ENCODE peak calls at places on chromosomes 2 and 18, in five cellular contexts. K, H, I, L and O are unnamed samples.

GRCh38 chr18:58362027-58362575 is 266.8 kb downstream of the ALPK2 start:
- DNase-seq in L (peak), I (no peak), K (no peak), H (no peak), O (peak)

GRCh38 chr2:79512442-79513401 is at the start of gene CTNNA2:
- DNase-seq in H (peak), L (no peak), K (no peak), I (no peak), O (no peak)

GRCh38 chr2:186540971-186541370 is 48.9 kb upstream of the ITGAV start:
- DNase-seq in K (no peak), L (no peak), I (no peak), H (no peak), O (no peak)

GRCh38 chr2:218029366-218030360 is 26.9 kb upstream of the TNS1 start:
- DNase-seq in I (peak), K (no peak), L (peak), H (no peak), O (no peak)

GRCh38 chr18:48412339-48412929 is 3.3 kb upstream of the ZBTB7C start:
- DNase-seq in L (no peak), I (no peak), H (no peak), K (peak), O (no peak)

GRCh38 chr2:216279459-216279858 is 92.8 kb downstream of the MARCHF4 start:
- DNase-seq in L (no peak), K (no peak), H (no peak), I (no peak), O (peak)

GRCh38 chr18:59070181-59070912 is 69.3 kb upstream of the SEC11C start:
- DNase-seq in K (peak), L (peak), H (peak), I (peak), O (peak)

GRCh38 chr2:72689579-72690170 is 136.2 kb downstream of the EXOC6B start:
- DNase-seq in H (no peak), L (no peak), K (no peak), I (no peak), O (no peak)

GRCh38 chr2:162989507-162989906 is 150.9 kb upstream of the KCNH7 start:
- DNase-seq in K (no peak), H (no peak), L (no peak), I (no peak), O (no peak)

GRCh38 chr18:12849548-12849947 is 34.5 kb downstream of the PTPN2 start:
- DNase-seq in H (no peak), L (no peak), K (no peak), I (no peak), O (no peak)

GRCh38 chr2:40315684-40316083 is 136.2 kb downstream of the SLC8A1 start:
- DNase-seq in H (no peak), L (no peak), K (no peak), I (no peak), O (no peak)

GRCh38 chr2:8475349-8476045 is 206.4 kb upstream of the ID2 start:
- DNase-seq in I (no peak), L (peak), K (peak), H (no peak), O (no peak)

GRCh38 chr2:164243315-164243714 is 378.0 kb downstream of the GRB14 start:
- DNase-seq in K (no peak), H (no peak), L (no peak), I (no peak), O (no peak)

GRCh38 chr2:183250061-183250460 is 125.8 kb downstream of the NUP35 start:
- DNase-seq in I (no peak), H (no peak), K (no peak), L (no peak), O (no peak)

GRCh38 chr2:8582850-8583399 is 98.9 kb upstream of the ID2 start:
- DNase-seq in I (peak), K (no peak), L (no peak), H (peak), O (no peak)

GRCh38 chr2:88875749-88876148 is 184.3 kb downstream of the RPIA start:
- DNase-seq in K (no peak), I (no peak), H (no peak), L (no peak), O (no peak)

GRCh38 chr2:127080941-127081769 is 25.8 kb downstream of the BIN1 start:
- DNase-seq in K (peak), L (no peak), I (no peak), H (peak), O (no peak)

GRCh38 chr2:84906108-84906899 is 848 bp downstream of the TMSB10 start:
- DNase-seq in K (peak), H (peak), I (peak), L (peak), O (no peak)

GRCh38 chr2:43067254-43068052 is 159.0 kb downstream of the ZFP36L2 start:
- DNase-seq in K (no peak), L (peak), H (no peak), I (peak), O (no peak)

GRCh38 chr18:3814840-3815239 is 364.9 kb downstream of the TGIF1 start:
- DNase-seq in K (no peak), I (no peak), L (no peak), H (no peak), O (no peak)

GRCh38 chr2:39609917-39610316 is 55.8 kb upstream of the TMEM178A start:
- DNase-seq in K (no peak), I (no peak), H (no peak), L (no peak), O (no peak)

GRCh38 chr2:132604561-132604960 is 65.4 kb downstream of the LYPD1 start:
- DNase-seq in I (no peak), H (no peak), L (no peak), K (no peak), O (no peak)

GRCh38 chr2:8154270-8154669 is 527.6 kb upstream of the ID2 start:
- DNase-seq in I (no peak), H (no peak), K (peak), L (no peak), O (no peak)

GRCh38 chr18:21735452-21736015 is 5.1 kb upstream of the MIB1 start:
- DNase-seq in L (no peak), I (peak), K (no peak), H (peak), O (no peak)

GRCh38 chr2:183028108-183028507 is 10.1 kb downstream of the NCKAP1 start:
- DNase-seq in K (no peak), L (no peak), I (no peak), H (no peak), O (no peak)

GRCh38 chr2:170883683-170884082 is 45.4 kb upstream of the GORASP2 start:
- DNase-seq in L (no peak), I (no peak), H (no peak), K (no peak), O (no peak)

GRCh38 chr2:171763602-171764001 is 76.3 kb downstream of the DYNC1I2 start:
- DNase-seq in L (no peak), K (no peak), H (no peak), I (no peak), O (no peak)

GRCh38 chr18:44945847-44946490 is 265.3 kb downstream of the SETBP1 start:
- DNase-seq in I (no peak), L (no peak), H (no peak), K (no peak), O (no peak)

GRCh38 chr2:207640661-207641060 is 15.5 kb upstream of the METTL21A start:
- DNase-seq in H (no peak), K (no peak), I (no peak), L (no peak), O (no peak)

GRCh38 chr2:1173528-1173927 is 222.9 kb downstream of the SNTG2 start:
- DNase-seq in H (no peak), I (no peak), K (no peak), L (no peak), O (no peak)

GRCh38 chr2:151030663-151031230 is 230.9 kb downstream of the RBM43 start:
- DNase-seq in K (peak), H (no peak), I (no peak), L (no peak), O (no peak)

GRCh38 chr2:177161741-177162440 is 50.7 kb upstream of the HNRNPA3 start:
- DNase-seq in H (no peak), K (peak), L (no peak), I (no peak), O (no peak)

GRCh38 chr18:49934457-49934856 is 121.1 kb upstream of the ACAA2 start:
- DNase-seq in H (no peak), I (peak), L (no peak), K (no peak), O (no peak)

DNA sequence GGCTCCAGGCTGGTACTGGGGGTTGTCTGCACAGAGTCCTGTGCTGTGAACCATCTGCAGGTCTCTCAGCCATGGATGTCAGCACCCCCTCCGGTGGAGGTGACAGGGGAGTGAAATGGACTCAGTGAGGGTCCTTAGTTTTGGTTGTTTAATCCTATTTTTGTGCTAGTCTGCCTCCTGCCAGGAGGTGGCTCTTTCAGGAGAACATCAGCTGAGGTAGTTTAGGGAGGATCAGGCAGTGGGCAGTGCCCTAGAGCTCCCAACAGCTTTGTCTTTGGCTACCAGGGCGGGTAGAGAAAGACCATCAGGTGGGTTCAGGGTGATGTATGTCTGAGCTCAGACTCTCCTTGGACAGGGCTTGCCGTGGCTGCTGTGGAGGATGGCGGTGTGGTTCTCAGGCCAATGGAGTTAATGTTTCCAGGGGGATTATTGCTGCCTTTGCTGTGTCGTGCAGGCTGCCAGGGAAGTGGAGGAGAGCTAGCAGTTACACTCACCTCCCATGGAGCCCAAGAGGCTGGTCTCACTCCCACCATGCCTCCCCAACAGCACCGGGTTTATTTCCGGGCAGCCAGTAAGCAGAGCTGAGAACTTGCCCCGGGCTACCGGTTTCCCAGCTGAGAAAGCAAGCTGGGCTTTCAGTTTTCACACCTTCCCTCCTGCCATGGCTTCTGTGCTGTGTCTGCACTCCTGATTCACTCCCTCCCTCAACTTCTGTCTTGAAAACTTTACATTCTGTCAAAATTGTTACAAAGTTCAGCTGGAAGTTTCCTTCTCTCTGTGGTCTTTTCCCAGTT is 563.4 kb downstream of the XIRP2 start:
- DNase-seq in I (no peak), K (no peak), H (no peak), L (no peak), O (no peak)
- TF ChIP-seq CTCF in I (no peak), K (no peak), H (no peak), L (no peak), O (no peak)

GRCh38 chr2:19866741-19867140 is 35.0 kb downstream of the TTC32 start:
- DNase-seq in K (no peak), H (no peak), I (no peak), L (no peak), O (no peak)

GRCh38 chr2:19865151-19865550 is 36.6 kb downstream of the TTC32 start:
- DNase-seq in K (no peak), I (no peak), H (no peak), L (no peak), O (no peak)

GRCh38 chr2:19864369-19864768 is 37.4 kb downstream of the TTC32 start:
- DNase-seq in L (no peak), H (no peak), K (no peak), I (no peak), O (no peak)

GRCh38 chr2:19861771-19862170 is 40.0 kb downstream of the TTC32 start:
- DNase-seq in L (no peak), I (no peak), K (no peak), H (no peak), O (no peak)

DNA sequence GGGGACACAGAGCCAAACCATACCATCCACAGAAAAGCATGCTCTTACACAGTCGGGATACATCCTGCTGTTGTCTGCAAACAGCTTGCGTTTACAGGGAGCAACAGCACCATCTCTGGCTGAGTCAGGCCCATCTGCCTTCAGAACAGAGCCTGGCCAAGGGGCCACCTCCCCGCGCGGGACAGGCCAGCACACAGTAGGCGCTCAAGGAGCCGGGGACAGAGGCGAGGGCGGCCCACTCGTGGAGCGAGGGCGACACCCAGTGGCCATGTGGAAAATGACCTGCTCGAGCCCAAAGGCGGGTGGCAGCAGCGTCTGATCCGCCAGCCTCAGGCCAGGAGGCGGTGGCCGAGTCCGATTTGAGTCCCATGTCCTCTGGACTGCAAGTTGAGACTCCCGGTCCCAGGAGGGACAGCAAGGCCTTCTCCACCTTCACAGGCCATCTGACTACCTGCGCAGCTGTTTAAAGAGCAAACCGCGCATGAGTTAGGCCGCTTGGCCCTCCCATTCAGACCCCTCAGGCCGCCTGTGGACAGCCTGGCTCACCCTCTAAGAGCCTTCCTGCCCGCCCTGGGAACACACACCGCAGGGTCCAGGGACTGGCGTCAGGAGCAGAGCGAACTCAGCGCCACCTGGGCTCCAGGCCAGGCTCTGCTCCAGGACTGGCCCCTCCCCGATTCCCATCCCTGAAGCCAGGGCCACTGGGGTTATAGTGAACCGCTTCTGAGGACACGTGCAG is 38.3 kb downstream of the TTC32 start:
- DNase-seq in L (peak), K (peak), H (peak), I (peak), O (peak)
- H3K4me3 ChIP-seq in L (no peak), K (no peak), H (no peak), I (no peak), O (no peak)

GRCh38 chr2:206250041-206250897 is 24.2 kb upstream of the ZDBF2 start:
- DNase-seq in K (no peak), L (no peak), H (no peak), I (no peak), O (no peak)
- TF ChIP-seq CTCF in K (no peak), L (no peak), H (no peak), I (no peak), O (no peak)

GRCh38 chr2:75356857-75357256 is 157.5 kb upstream of the TACR1 start:
- DNase-seq in H (no peak), L (no peak), K (no peak), I (no peak), O (no peak)

GRCh38 chr2:75361486-75361885 is 162.2 kb upstream of the TACR1 start:
- DNase-seq in I (no peak), L (no peak), K (no peak), H (no peak), O (no peak)

GRCh38 chr2:75360945-75361344 is 161.6 kb upstream of the TACR1 start:
- DNase-seq in H (no peak), K (no peak), L (no peak), I (no peak), O (no peak)
- H3K4me3 ChIP-seq in H (no peak), K (no peak), L (no peak), I (no peak), O (no peak)

GRCh38 chr2:158011055-158011771 is 90.5 kb upstream of the UPP2 start:
- DNase-seq in L (no peak), H (no peak), I (no peak), K (no peak), O (no peak)

GRCh38 chr2:158002079-158002478 is 99.6 kb upstream of the UPP2 start:
- DNase-seq in H (no peak), L (no peak), K (no peak), I (no peak), O (no peak)

GRCh38 chr2:158009425-158009824 is 92.3 kb upstream of the UPP2 start:
- DNase-seq in L (no peak), H (no peak), K (peak), I (no peak), O (no peak)

GRCh38 chr2:158004131-158004530 is 97.5 kb upstream of the UPP2 start:
- DNase-seq in L (no peak), K (no peak), I (no peak), H (no peak), O (no peak)

DNA sequence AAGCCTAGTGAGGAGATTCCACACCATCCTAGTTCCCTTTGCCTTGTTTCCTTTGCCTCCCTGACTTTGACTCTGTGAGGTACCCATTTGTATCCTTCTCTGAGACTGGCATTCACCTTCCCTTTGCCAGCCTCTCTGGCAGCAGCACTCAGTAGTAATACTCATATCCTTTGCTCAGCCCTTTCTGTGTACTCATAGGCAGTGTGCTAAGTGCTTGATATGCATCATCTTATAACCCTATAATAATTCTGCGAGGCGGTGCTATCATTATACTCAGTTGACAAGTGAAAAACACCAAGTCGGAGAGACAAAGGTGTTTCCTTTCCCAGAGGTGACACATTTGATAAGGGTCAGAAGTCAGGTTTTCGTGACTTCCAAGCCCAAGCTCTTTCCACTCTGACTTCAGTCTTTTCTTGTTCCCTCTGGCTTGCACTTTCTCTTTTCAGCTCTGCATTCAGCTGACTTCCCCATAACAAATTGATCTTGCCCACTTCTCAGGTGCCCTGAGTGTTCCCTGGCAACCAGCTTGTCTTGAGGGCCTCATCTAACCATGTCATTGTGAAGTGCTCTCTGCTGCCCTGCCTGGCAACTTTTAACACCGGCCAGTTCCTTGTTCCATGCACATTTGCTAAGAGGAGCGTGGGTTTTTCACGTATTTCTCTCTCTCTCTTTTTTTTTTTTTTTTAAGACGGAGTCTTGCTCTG is 94.6 kb upstream of the UPP2 start:
- DNase-seq in H (peak), K (peak), I (no peak), L (no peak), O (no peak)
- TF ChIP-seq CTCF in H (peak), K (peak), I (no peak), L (no peak), O (no peak)

GRCh38 chr2:120866483-120867140 is 130.9 kb downstream of the GLI2 start:
- DNase-seq in L (peak), I (no peak), K (no peak), H (peak), O (no peak)
- H3K4me3 ChIP-seq in L (peak), I (no peak), K (no peak), H (peak), O (peak)